ENCODE peak calls at places on chromosomes 11 and 22, in seven cellular contexts. J is neuronal stem cell, M is fibroblast of lung, C is HCT116, K is Karpas-422, P is mammary epithelial cell, L is SK-N-SH. D is an unnamed sample.

GRCh38 chr11:121152764-121153163 is 51.7 kb downstream of the TECTA start:
- DNase-seq in L (no peak), C (no peak), J (no peak), K (no peak), P (no peak), M (no peak), D (no peak)

GRCh38 chr11:23957309-23957708 is 539.5 kb upstream of the LUZP2 start:
- DNase-seq in L (no peak), P (no peak), J (no peak), C (no peak), M (peak), K (no peak), D (no peak)

GRCh38 chr11:73236205-73236765 is 18.2 kb downstream of the P2RY2 start:
- DNase-seq in L (no peak), K (no peak), J (no peak), P (no peak), C (no peak), M (no peak), D (no peak)

GRCh38 chr11:94851864-94852581 is 83.9 kb downstream of the AMOTL1 start:
- DNase-seq in M (no peak), L (no peak), P (peak), J (no peak), C (no peak), K (no peak), D (no peak)

GRCh38 chr22:46023558-46023981 is 46.6 kb upstream of the WNT7B start:
- DNase-seq in L (no peak), P (no peak), K (no peak), M (peak), J (no peak), C (no peak), D (no peak)

GRCh38 chr11:128756469-128756868 is 62.6 kb downstream of the FLI1 start:
- DNase-seq in L (no peak), P (no peak), J (no peak), M (no peak), C (no peak), K (no peak), D (no peak)

GRCh38 chr22:29985912-29986311 is 94.4 kb upstream of the HORMAD2 start:
- DNase-seq in K (no peak), M (no peak), L (no peak), C (no peak), J (no peak), P (no peak), D (no peak)

GRCh38 chr11:30815619-30816018 is 229.5 kb upstream of the MPPED2 start:
- DNase-seq in K (no peak), P (no peak), C (no peak), M (no peak), J (no peak), L (no peak), D (no peak)

GRCh38 chr22:44667829-44668189 is 34.2 kb upstream of the PRR5 start:
- DNase-seq in C (no peak), M (no peak), K (no peak), J (no peak), L (no peak), P (no peak), D (no peak)

GRCh38 chr22:49244466-49245420 is 582.9 kb downstream of the BRD1 start:
- DNase-seq in M (no peak), C (no peak), L (no peak), K (no peak), P (no peak), J (no peak), D (no peak)

GRCh38 chr11:9726313-9727022 is 62.6 kb downstream of the SWAP70 start:
- DNase-seq in C (peak), L (no peak), P (peak), J (no peak), M (peak), K (peak), D (no peak)

GRCh38 chr11:72221386-72221785 is 3.2 kb upstream of the INPPL1 start:
- DNase-seq in K (peak), P (no peak), J (no peak), C (no peak), M (no peak), L (no peak), D (no peak)

DNA sequence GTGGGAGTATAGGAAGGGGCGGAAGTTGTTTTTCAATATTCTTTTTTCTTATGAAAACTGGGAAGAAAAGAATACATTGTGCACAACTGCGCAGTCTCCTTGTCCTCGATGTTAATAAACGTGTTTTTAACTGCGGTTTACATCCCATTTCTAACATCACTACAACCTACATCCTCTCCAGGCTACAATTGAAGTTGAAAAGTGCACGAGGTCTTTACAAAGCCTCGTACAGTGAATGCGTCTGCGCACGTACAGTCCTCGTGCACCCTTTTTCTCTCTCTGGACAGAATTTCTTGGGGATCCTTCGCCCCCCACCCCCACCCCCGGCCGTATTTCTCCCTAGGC is 102.4 kb downstream of the WT1 start:
- DNase-seq in M (no peak), C (no peak), P (no peak), K (no peak), J (no peak), L (no peak), D (no peak)
- H3K4me3 ChIP-seq in M (no peak), C (no peak), P (no peak), K (no peak), J (no peak), L (peak), D (no peak)

DNA sequence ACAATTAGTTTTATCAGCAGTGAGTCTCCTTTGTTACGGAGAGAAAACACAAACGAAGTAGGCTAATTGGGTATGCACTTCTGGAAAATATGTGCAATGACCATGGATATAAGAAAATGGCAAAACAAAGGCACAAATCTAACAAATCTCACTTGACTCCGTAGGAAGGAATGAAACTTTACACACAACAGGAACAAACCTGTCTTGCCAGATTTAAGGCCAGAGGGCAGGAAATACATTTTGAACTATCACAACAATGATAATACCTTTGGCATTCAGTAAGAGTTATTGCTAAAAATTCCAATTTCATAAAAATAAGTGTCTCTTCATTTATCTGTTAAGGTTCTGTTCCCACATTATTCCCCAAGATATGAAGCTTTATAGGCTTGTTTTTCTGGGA is 36.6 kb downstream of the SLC25A17 start:
- DNase-seq in K (no peak), L (no peak), P (peak), M (no peak), J (no peak), C (no peak), D (no peak)
- H3K9ac ChIP-seq in K (no peak), L (no peak), P (peak), M (no peak), J (no peak), C (no peak), D (no peak)

GRCh38 chr11:110172666-110173065 is 79.5 kb downstream of the ZC3H12C start:
- DNase-seq in M (no peak), P (no peak), L (no peak), J (no peak), K (no peak), C (no peak), D (no peak)

GRCh38 chr11:110177057-110177397 is 83.8 kb downstream of the ZC3H12C start:
- DNase-seq in K (no peak), J (no peak), M (no peak), C (no peak), P (no peak), L (no peak), D (peak)

GRCh38 chr11:110174645-110175310 is 81.6 kb downstream of the ZC3H12C start:
- DNase-seq in M (peak), K (no peak), P (no peak), J (no peak), C (no peak), L (no peak), D (no peak)

GRCh38 chr11:110176366-110177056 is 83.3 kb downstream of the ZC3H12C start:
- DNase-seq in C (no peak), J (no peak), M (peak), K (no peak), P (no peak), L (no peak), D (peak)

DNA sequence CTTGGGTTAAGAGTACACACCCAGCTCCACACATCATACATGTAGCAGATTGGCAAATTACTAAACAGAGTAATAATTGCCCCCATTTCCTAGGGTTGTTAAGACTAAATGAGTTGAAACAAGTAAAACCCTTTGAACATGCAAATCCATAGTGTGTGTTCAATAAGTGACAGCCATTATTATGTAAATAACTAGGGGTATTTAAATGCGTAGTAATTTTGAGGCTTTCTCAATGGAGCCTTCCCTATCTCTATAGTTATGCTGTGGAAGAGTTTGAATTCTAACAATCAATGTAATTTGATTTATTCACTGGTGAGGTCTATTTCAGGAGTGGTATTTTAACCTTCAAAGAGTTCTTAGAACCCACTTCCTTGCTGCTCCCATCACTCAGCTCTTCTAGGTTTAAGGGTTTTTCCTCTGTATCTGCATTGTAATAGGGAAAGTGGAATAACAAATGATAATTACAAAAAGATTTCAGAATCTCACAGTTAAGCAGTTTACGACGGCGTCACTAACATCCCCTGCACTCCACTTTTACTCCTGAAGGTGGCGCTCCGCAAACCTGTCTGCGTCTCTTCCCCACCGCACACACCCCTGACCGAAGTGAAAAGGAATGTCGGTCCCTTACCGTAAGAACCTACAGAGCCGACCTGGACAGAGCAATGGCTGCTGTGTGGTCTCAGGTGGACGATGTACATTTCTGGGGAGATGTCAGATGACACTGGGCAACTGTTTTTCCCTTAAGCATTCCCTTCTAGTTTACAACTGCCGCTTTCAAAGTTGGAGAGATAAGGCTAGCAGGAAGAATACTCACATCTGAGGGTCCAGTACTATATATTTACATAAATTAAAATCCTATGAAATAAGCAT is 80.8 kb downstream of the ZC3H12C start:
- DNase-seq in L (peak), M (peak), C (peak), J (peak), P (peak), K (peak), D (no peak)
- H3K27ac ChIP-seq in L (no peak), M (no peak), C (no peak), J (no peak), P (peak), K (no peak), D (no peak)

DNA sequence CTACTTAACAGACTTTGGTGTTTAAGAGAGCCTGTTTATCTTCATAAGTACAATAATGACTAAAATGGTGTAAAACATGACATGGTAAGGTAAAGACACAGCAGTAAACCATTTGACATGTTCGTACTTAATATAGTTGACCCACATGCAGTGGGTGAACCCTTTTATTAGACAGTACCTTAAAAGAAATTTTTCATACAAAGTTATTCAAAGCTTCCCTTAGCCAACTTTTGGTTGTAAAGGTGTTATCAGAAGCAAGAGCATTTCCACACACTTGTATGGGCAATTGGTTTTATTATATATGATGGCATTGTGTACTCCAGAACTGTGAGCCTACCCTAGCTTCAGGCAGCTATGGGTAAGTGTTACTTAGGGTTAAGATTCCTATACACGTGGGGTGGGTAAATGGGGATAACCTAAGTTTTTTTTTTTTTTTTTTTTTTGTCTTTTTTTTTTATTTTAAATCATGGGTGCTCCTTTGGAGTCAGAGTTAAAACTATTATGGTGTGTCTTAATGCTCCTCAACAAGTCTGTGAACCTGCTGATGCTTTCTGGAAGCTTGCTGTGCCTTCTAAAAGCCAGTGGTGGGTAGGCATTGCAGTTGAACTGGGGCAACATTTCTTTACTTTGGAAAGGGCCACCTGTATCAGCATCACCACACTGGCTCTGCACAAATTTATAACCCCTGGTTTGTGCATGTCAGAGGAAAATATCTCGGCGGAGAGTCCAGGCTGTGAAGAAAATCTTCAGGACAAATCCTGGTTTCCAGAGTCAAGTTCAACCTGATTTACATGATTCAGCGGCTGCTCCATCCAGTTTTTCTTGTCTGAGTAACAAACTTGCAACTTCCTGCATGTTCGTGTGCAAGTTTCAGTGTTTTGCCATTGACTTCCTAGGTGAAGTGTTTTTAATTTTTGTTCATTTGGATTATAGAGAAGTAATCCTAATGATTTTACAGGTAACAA is 3.3 kb downstream of the PCF11 start:
- DNase-seq in K (peak), P (peak), J (no peak), M (peak), C (no peak), L (no peak), D (no peak)
- H3K4me3 ChIP-seq in K (peak), P (peak), J (peak), M (peak), C (no peak), L (peak), D (peak)

DNA sequence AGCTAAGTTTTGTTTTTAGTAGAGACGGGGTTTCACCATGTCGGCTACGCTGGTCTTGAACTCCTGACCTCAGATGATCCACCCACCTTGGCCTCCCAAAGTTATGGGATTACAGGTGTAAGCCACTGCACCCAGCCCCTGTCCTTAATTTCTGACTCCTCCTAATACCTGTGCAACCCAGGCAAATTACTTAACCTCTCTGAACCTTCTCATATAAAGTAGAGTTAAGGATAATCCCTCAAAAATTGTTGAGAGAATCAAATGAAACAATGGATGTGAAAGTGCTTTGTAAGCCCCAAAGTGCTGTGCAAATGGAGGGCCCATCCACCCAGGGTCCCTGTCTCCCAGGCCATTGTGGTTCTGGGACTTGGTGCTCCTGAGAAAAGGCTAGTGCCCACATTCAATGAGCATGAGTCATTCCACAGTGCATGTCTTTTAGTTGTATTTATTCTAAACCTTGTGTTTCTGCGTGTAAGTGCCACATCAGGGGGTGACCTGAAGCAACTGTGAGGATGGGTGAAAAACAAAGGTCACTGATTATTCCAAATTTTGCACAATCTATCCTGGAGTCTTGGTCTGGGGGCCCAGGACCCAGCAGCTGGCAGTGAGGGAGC is 61.4 kb upstream of the PTPRJ start:
- DNase-seq in J (no peak), L (no peak), M (peak), P (peak), C (no peak), K (no peak), D (no peak)
- H3K9ac ChIP-seq in J (no peak), L (no peak), M (no peak), P (no peak), C (no peak), K (peak), D (no peak)

DNA sequence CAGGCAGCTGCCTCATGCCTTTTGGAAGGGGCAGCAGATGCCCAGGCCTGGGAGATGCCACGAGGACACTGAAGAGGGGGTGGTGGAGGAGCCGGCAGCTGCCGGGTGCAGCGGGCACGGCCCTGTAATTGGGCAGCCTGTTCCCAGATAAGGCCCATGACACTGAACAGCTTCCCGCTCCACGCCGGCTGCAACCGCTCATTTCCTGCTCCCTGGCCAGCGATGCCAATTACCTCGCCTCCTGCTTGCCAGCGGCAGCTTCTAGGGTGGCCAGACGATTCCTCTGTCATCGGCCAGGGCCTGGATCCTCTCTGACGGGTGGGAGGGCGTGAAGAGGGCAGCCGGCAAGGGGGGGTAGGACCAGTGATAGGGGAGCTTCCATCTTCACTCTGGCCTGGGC is 22.8 kb downstream of the FLRT1 start:
- DNase-seq in L (peak), P (no peak), C (no peak), M (no peak), J (no peak), K (no peak), D (no peak)
- H3K27ac ChIP-seq in L (peak), P (no peak), C (no peak), M (no peak), J (no peak), K (no peak), D (no peak)

GRCh38 chr22:36816338-36816634 is 549 bp downstream of the PVALB start:
- DNase-seq in K (no peak), J (no peak), L (peak), P (no peak), C (no peak), M (no peak), D (no peak)

GRCh38 chr22:36818010-36818642 is 1.3 kb upstream of the PVALB start:
- DNase-seq in C (no peak), J (no peak), P (peak), M (no peak), K (no peak), L (no peak), D (no peak)

GRCh38 chr22:36817429-36817783 is 571 bp upstream of the PVALB start:
- DNase-seq in J (no peak), M (no peak), C (no peak), L (no peak), K (no peak), P (no peak), D (no peak)

GRCh38 chr22:36815558-36816337 is 1.1 kb downstream of the PVALB start:
- DNase-seq in M (no peak), L (no peak), C (no peak), J (no peak), K (no peak), P (no peak), D (no peak)

DNA sequence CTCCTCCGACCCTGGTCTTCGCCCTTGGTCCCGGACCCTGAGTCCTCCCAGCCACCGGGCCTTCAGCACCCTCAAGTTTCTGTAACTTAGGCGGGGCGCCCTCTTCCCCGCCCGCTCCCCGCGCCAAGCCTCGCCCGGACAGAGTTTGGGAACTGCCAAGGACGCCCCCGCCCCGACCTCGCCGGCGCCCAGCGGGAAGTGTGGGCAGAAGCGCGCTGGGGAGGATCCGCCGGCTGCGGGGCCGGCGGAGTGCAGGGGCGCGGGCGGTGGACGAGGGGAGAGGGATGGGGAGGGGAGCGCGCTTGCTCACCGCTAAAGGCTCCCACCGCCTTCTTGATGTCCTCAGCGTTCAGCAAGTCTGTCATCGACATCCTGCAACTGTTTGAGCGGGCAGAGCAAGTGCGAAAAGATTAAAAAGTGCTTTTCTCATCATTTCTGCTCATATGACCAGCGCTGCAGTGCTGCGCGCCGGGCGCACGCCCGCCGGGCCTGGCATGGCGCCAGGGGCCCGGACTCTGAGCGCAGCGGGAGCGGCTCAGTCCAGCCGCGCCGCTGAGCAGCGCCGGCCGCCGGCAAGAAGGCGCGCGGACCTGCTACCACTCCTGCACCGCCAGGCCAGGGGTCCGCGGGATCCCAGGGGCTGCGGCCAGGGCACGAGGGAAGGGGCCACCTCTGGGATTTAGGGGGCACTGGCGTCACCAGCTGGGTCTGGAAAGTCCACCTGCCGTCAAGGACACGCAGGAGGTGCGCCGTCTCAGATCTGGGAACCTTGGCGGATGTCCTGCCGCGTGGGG is at the start of gene PVALB:
- DNase-seq in L (peak), P (peak), C (no peak), J (no peak), K (no peak), M (peak), D (no peak)
- H3K4me3 ChIP-seq in L (peak), P (no peak), C (no peak), J (peak), K (no peak), M (no peak), D (no peak)

D was measured in SK-N-MC.